ENCODE peak calls at places on chromosomes 16 and 17, in seven cellular contexts. H is left ventricle myocardium inferior; X is RWPE1; B is AG04450; P is cardiac fibroblast; E is stimulated activated naive CD8-positive, alpha-beta T cell treated with anti-CD3 and anti-CD28 coated beads, Interleukin-15, Interleukin-2, amounts not matched to agents 100 U/mL and 50 U/mL, for 24 hours; R is NCI-H1092 treated with DMSO at 0.1 percent for 48 hours. Y is an unnamed sample.

GRCh38 chr17:80856863-80857488 is 134.7 kb upstream of the CHMP6 start:
- DNase-seq in H (no peak), R (no peak), X (no peak), B (no peak), E (no peak), P (no peak), Y (no peak)

GRCh38 chr17:76397687-76398522 is 13.5 kb downstream of the SPHK1 start:
- DNase-seq in B (peak), H (peak), X (peak), E (peak), R (peak), P (peak), Y (peak)

GRCh38 chr16:85291302-85292148 is 179.3 kb upstream of the CIBAR2 start:
- DNase-seq in E (no peak), P (peak), B (no peak), X (no peak), R (no peak), H (peak), Y (no peak)

GRCh38 chr16:15757630-15758251 is 99.1 kb downstream of the MYH11 start:
- DNase-seq in B (no peak), E (peak), R (no peak), H (no peak), P (no peak), X (no peak), Y (no peak)

GRCh38 chr17:16140854-16141253 is 74.5 kb downstream of the NCOR1 start:
- DNase-seq in X (no peak), P (no peak), H (no peak), R (no peak), B (no peak), E (no peak), Y (no peak)

GRCh38 chr16:86048882-86049585 is 150.1 kb downstream of the IRF8 start:
- DNase-seq in P (no peak), X (no peak), H (no peak), R (no peak), B (no peak), E (no peak), Y (no peak)

GRCh38 chr16:81003064-81003463 is 3.6 kb downstream of the CMC2 start:
- DNase-seq in P (no peak), R (no peak), H (no peak), B (no peak), X (no peak), E (no peak), Y (no peak)

GRCh38 chr16:88451586-88452484 is 1.2 kb upstream of the ZFPM1 start:
- DNase-seq in B (no peak), E (peak), R (no peak), H (no peak), P (no peak), X (no peak), Y (peak)

GRCh38 chr17:49990921-49991320 is 4.1 kb downstream of the DLX3 start:
- DNase-seq in R (no peak), H (no peak), X (no peak), E (no peak), B (no peak), P (no peak), Y (no peak)

GRCh38 chr17:5381542-5381941 is 37.9 kb downstream of the NUP88 start:
- DNase-seq in P (peak), E (no peak), X (no peak), R (no peak), H (no peak), B (no peak), Y (no peak)

GRCh38 chr16:2233872-2234812 is 2.1 kb upstream of the DNASE1L2 start:
- DNase-seq in X (no peak), B (no peak), R (no peak), H (no peak), P (no peak), E (no peak), Y (peak)

GRCh38 chr16:56551796-56552738 is 12.8 kb upstream of the MT4 start:
- DNase-seq in X (no peak), P (no peak), E (no peak), B (no peak), H (no peak), R (no peak), Y (no peak)

GRCh38 chr16:22397459-22397858 is 23.0 kb upstream of the CDR2 start:
- DNase-seq in P (peak), B (peak), X (no peak), R (no peak), H (no peak), E (no peak), Y (no peak)

GRCh38 chr17:539766-540165 is 174.9 kb downstream of the VPS53 start:
- DNase-seq in P (no peak), X (no peak), H (no peak), E (no peak), B (no peak), R (no peak), Y (no peak)

GRCh38 chr17:17398188-17398927 is 78.4 kb upstream of the MED9 start:
- DNase-seq in X (no peak), P (peak), R (peak), B (no peak), H (peak), E (no peak), Y (no peak)

GRCh38 chr17:75921596-75921995 is 16.9 kb upstream of the MRPL38 start:
- DNase-seq in R (no peak), P (no peak), H (no peak), B (no peak), X (no peak), E (no peak), Y (no peak)

GRCh38 chr16:85528528-85529387 is 84.4 kb upstream of the GSE1 start:
- DNase-seq in R (no peak), X (no peak), B (no peak), P (no peak), E (peak), H (no peak), Y (no peak)